ENCODE peak calls at places on chromosomes 13 and 19, in six cellular contexts. X is activated CD4-positive, CD25-positive, alpha-beta regulatory T cell; R is HS-27A; A is uterus; M is nucleus accumbens; G is left lung. J is an unnamed sample.

GRCh38 chr19:35249848-35250711 is 1.3 kb downstream of the LSR start:
- DNase-seq in X (no peak), R (no peak), A (no peak), M (no peak), G (peak; percentile 69), J (no peak)

GRCh38 chr19:39405930-39406655 is 554 bp upstream of the ZFP36 start:
- DNase-seq in X (peak; percentile 75), R (no peak), A (no peak), M (no peak), G (no peak), J (no peak)

GRCh38 chr19:38057954-38058690 is 151.1 kb downstream of the SIPA1L3 start:
- DNase-seq in X (no peak), R (no peak), A (no peak), M (no peak), G (peak; percentile 77), J (no peak)

GRCh38 chr19:23799321-23799720 is 40.6 kb upstream of the ZNF681 start:
- DNase-seq in X (no peak), R (no peak), A (no peak), M (no peak), G (no peak), J (no peak)

GRCh38 chr13:27522847-27523246 is 72.5 kb upstream of the MTIF3 start:
- DNase-seq in X (no peak), R (no peak), A (no peak), M (no peak), G (no peak), J (no peak)

GRCh38 chr13:112885782-112886268 is 83.2 kb upstream of the MCF2L start:
- DNase-seq in X (no peak), R (peak; percentile 7), A (peak; percentile 70), M (no peak), G (peak; percentile 88), J (peak; percentile 81)

GRCh38 chr19:10206226-10206873 is 11.6 kb upstream of the DNMT1 start:
- DNase-seq in X (no peak), R (no peak), A (no peak), M (no peak), G (peak; percentile 80), J (peak; percentile 11)

GRCh38 chr19:47891923-47892666 is 6.0 kb upstream of the SULT2A1 start:
- DNase-seq in X (no peak), R (no peak), A (no peak), M (no peak), G (no peak), J (no peak)

GRCh38 chr13:113952151-113952982 is 21.5 kb downstream of the C13orf46 start:
- DNase-seq in X (no peak), R (no peak), A (no peak), M (no peak), G (peak; percentile 65), J (no peak)

GRCh38 chr13:20702945-20703784 is at the start of gene IL17D:
- DNase-seq in X (peak; percentile 17), R (no peak), A (no peak), M (no peak), G (peak; percentile 82), J (no peak)

GRCh38 chr13:99980201-99981114 is 1.1 kb upstream of the ZIC2 start:
- DNase-seq in X (peak; percentile 18), R (no peak), A (peak; percentile 47), M (no peak), G (peak; percentile 85), J (peak; percentile 47)

GRCh38 chr19:47028372-47028672 is 8.7 kb downstream of the NPAS1 start:
- DNase-seq in X (no peak), R (no peak), A (no peak), M (no peak), G (no peak), J (no peak)

GRCh38 chr13:110499621-110500281 is 61.8 kb downstream of the RAB20 start:
- DNase-seq in X (no peak), R (no peak), A (no peak), M (no peak), G (no peak), J (peak; percentile 76)

GRCh38 chr19:32748497-32748896 is 28.9 kb downstream of the TDRD12 start:
- DNase-seq in X (no peak), R (no peak), A (no peak), M (no peak), G (no peak), J (no peak)

GRCh38 chr13:51373451-51373850 is 34.0 kb downstream of the SERPINE3 start:
- DNase-seq in X (no peak), R (no peak), A (no peak), M (no peak), G (no peak), J (no peak)

GRCh38 chr19:17402982-17403855 is 2.2 kb downstream of the BST2 start:
- DNase-seq in X (peak; percentile 29), R (no peak), A (no peak), M (no peak), G (no peak), J (no peak)

GRCh38 chr19:19528721-19529490 is at the start of gene YJEFN3:
- DNase-seq in X (no peak), R (no peak), A (no peak), M (peak; percentile 48), G (no peak), J (peak; percentile 33)

GRCh38 chr19:18750295-18750970 is 40.7 kb downstream of the COMP start:
- DNase-seq in X (no peak), R (no peak), A (no peak), M (no peak), G (peak; percentile 50), J (no peak)